ENCODE peak calls at places on chromosomes 16 and 17, in five cellular contexts. A is stimulated activated CD4-positive, alpha-beta T cell treated with anti-CD3 and anti-CD28 coated beads, Interleukin-12 subunit alpha, Interleukin-12 subunit beta, amount 100 ng/mL, for 24 hours; R is NCI-H524; Y is kidney epithelial cell; W is Ammon's horn. Z is an unnamed sample.

GRCh38 chr16:11233727-11234376 is 22.2 kb downstream of the SOCS1 start:
- DNase-seq in A (peak), R (no peak), Y (no peak), W (no peak), Z (no peak)

GRCh38 chr17:31715436-31715835 is 143.6 kb downstream of the COPRS start:
- DNase-seq in A (no peak), R (no peak), Y (no peak), W (no peak), Z (no peak)

GRCh38 chr17:48488548-48489106 is 42.2 kb downstream of the HOXB1 start:
- DNase-seq in A (no peak), R (no peak), Y (no peak), W (no peak), Z (no peak)

GRCh38 chr17:6027342-6028024 is 42.7 kb upstream of the WSCD1 start:
- DNase-seq in A (no peak), R (no peak), Y (no peak), W (no peak), Z (no peak)

GRCh38 chr17:35079547-35079946 is 16.0 kb upstream of the RFFL start:
- DNase-seq in A (no peak), R (no peak), Y (no peak), W (no peak), Z (no peak)

GRCh38 chr16:27841911-27842310 is 221.6 kb downstream of the GSG1L start:
- DNase-seq in A (no peak), R (no peak), Y (no peak), W (no peak), Z (no peak)

GRCh38 chr16:56281256-56281805 is 90.0 kb downstream of the GNAO1 start:
- DNase-seq in A (no peak), R (peak), Y (no peak), W (peak), Z (no peak)

GRCh38 chr17:27259356-27259755 is 34.6 kb upstream of the WSB1 start:
- DNase-seq in A (no peak), R (no peak), Y (no peak), W (no peak), Z (no peak)

GRCh38 chr16:66274335-66275110 is 92.0 kb upstream of the CDH5 start:
- DNase-seq in A (no peak), R (peak), Y (no peak), W (no peak), Z (peak)

GRCh38 chr17:980406-981291 is 1.1 kb upstream of the NXN start:
- DNase-seq in A (peak), R (peak), Y (no peak), W (peak), Z (peak)

GRCh38 chr17:80760501-80760900 is 215.9 kb downstream of the RPTOR start:
- DNase-seq in A (no peak), R (no peak), Y (no peak), W (no peak), Z (peak)

GRCh38 chr17:42521036-42521435 is 15.0 kb upstream of the NAGLU start:
- DNase-seq in A (no peak), R (no peak), Y (no peak), W (no peak), Z (no peak)

GRCh38 chr17:75065562-75066151 is 18.6 kb downstream of the KCTD2 start:
- DNase-seq in A (no peak), R (no peak), Y (no peak), W (no peak), Z (no peak)

GRCh38 chr17:75814900-75815373 is 29.3 kb downstream of the UNC13D start:
- DNase-seq in A (no peak), R (no peak), Y (peak), W (no peak), Z (no peak)

GRCh38 chr17:48468299-48468698 is 38.3 kb upstream of the SKAP1 start:
- DNase-seq in A (no peak), R (no peak), Y (no peak), W (no peak), Z (no peak)

GRCh38 chr16:21626659-21627277 is 25.6 kb downstream of the IGSF6 start:
- DNase-seq in A (no peak), R (no peak), Y (peak), W (peak), Z (no peak)

GRCh38 chr17:77506371-77506991 is 365.7 kb downstream of the SEC14L1 start:
- DNase-seq in A (no peak), R (no peak), Y (no peak), W (no peak), Z (no peak)

GRCh38 chr17:4777969-4778760 is 6.5 kb downstream of the TM4SF5 start:
- DNase-seq in A (no peak), R (no peak), Y (no peak), W (no peak), Z (no peak)

GRCh38 chr16:85480727-85481101 is 132.4 kb upstream of the GSE1 start:
- DNase-seq in A (no peak), R (peak), Y (no peak), W (no peak), Z (no peak)

GRCh38 chr17:39781028-39781800 is 43.5 kb downstream of the GRB7 start:
- DNase-seq in A (no peak), R (no peak), Y (no peak), W (no peak), Z (no peak)

GRCh38 chr16:305916-306315 is 23.0 kb downstream of the PDIA2 start:
- DNase-seq in A (no peak), R (no peak), Y (no peak), W (peak), Z (no peak)

GRCh38 chr16:85614338-85615013 is 1.4 kb downstream of the GSE1 start:
- DNase-seq in A (no peak), R (peak), Y (no peak), W (no peak), Z (no peak)

GRCh38 chr16:24541534-24541933 is 2.2 kb downstream of the RBBP6 start:
- DNase-seq in A (no peak), R (no peak), Y (no peak), W (no peak), Z (no peak)

GRCh38 chr17:7001562-7001961 is 5.7 kb downstream of the ALOX12 start:
- DNase-seq in A (peak), R (no peak), Y (no peak), W (no peak), Z (no peak)

GRCh38 chr17:41101586-41102259 is at the start of gene KRTAP4-16:
- DNase-seq in A (no peak), R (no peak), Y (no peak), W (no peak), Z (no peak)

GRCh38 chr16:75229172-75230031 is 10.6 kb downstream of the CTRB1 start:
- DNase-seq in A (no peak), R (no peak), Y (no peak), W (no peak), Z (no peak)

GRCh38 chr17:19387921-19388521 is 1.0 kb upstream of the MFAP4 start:
- DNase-seq in A (no peak), R (peak), Y (no peak), W (no peak), Z (no peak)

GRCh38 chr16:81496742-81497141 is 52.1 kb downstream of the CMIP start:
- DNase-seq in A (no peak), R (peak), Y (no peak), W (no peak), Z (no peak)

GRCh38 chr17:45160505-45161287 is 979 bp upstream of the HEXIM2 start:
- DNase-seq in A (peak), R (peak), Y (no peak), W (peak), Z (peak)

GRCh38 chr16:27969574-27969973 is 93.9 kb downstream of the GSG1L start:
- DNase-seq in A (no peak), R (no peak), Y (no peak), W (no peak), Z (no peak)

GRCh38 chr17:45646288-45646988 is 137.7 kb upstream of the CRHR1 start:
- DNase-seq in A (no peak), R (peak), Y (no peak), W (no peak), Z (no peak)

GRCh38 chr17:18951941-18952842 is at the start of gene SLC5A10:
- DNase-seq in A (no peak), R (no peak), Y (no peak), W (no peak), Z (no peak)

GRCh38 chr16:75053791-75054555 is 55.1 kb downstream of the ZNRF1 start:
- DNase-seq in A (no peak), R (peak), Y (no peak), W (peak), Z (peak)

GRCh38 chr17:40303009-40303657 is 5.8 kb upstream of the RARA start:
- DNase-seq in A (no peak), R (peak), Y (no peak), W (peak), Z (peak)

GRCh38 chr17:9386401-9386800 is 189.2 kb downstream of the STX8 start:
- DNase-seq in A (no peak), R (no peak), Y (peak), W (no peak), Z (peak)

GRCh38 chr17:81309859-81310839 is 15.0 kb upstream of the SLC38A10 start:
- DNase-seq in A (no peak), R (no peak), Y (no peak), W (no peak), Z (no peak)

GRCh38 chr17:60406887-60407286 is 15.0 kb upstream of the USP32 start:
- DNase-seq in A (no peak), R (no peak), Y (no peak), W (no peak), Z (no peak)

Z was measured in SHP77.